ENCODE peak calls at places on chromosomes 4 and X, in ten cellular contexts. N is gastrocnemius medialis, K is brain microvascular endothelial cell, L is breast epithelium, P is ovary, V is left ventricle myocardium inferior, D is IMR-90, G is Panc1, O is fibroblast of lung, S is transverse colon. C is an unnamed sample.

GRCh38 chr4:1309261-1310010 is 19.7 kb downstream of the MAEA start:
- DNase-seq in N (peak; percentile 67), K (peak; percentile 89), L (peak; percentile 76), P (peak; percentile 95), V (peak; percentile 86), D (peak; percentile 94), G (no peak), O (peak; percentile 94), S (peak; percentile 79), C (peak; percentile 85)

GRCh38 chr4:36917413-36917812 is 327.1 kb upstream of the NWD2 start:
- DNase-seq in N (no peak), K (no peak), L (no peak), P (no peak), V (no peak), D (no peak), G (no peak), O (no peak), S (no peak), C (no peak)

GRCh38 chr4:76238701-76239100 is 12.8 kb upstream of the FAM47E start:
- DNase-seq in N (no peak), K (no peak), L (no peak), P (no peak), V (no peak), D (no peak), G (no peak), O (no peak), S (no peak), C (no peak)

GRCh38 chr4:84582302-84582987 is 482 bp upstream of the CDS1 start:
- DNase-seq in N (peak; percentile 38), K (peak; percentile 53), L (peak; percentile 95), P (peak; percentile 97), V (peak; percentile 83), D (peak; percentile 22), G (no peak), O (peak; percentile 64), S (peak; percentile 97), C (no peak)

GRCh38 chr4:124754671-124755070 is 42.1 kb upstream of the ANKRD50 start:
- DNase-seq in N (no peak), K (no peak), L (no peak), P (no peak), V (no peak), D (peak; percentile 70), G (peak; percentile 28), O (no peak), S (no peak), C (no peak)

GRCh38 chr4:90198086-90198847 is 71.1 kb downstream of the CCSER1 start:
- DNase-seq in N (no peak), K (no peak), L (no peak), P (no peak), V (no peak), D (no peak), G (no peak), O (peak; percentile 1), S (no peak), C (no peak)

GRCh38 chr4:22488136-22488535 is 27.7 kb downstream of the ADGRA3 start:
- DNase-seq in N (no peak), K (no peak), L (no peak), P (no peak), V (no peak), D (no peak), G (no peak), O (no peak), S (no peak), C (no peak)

GRCh38 chr4:1137063-1137771 is 23.9 kb upstream of the RNF212 start:
- DNase-seq in N (no peak), K (no peak), L (no peak), P (no peak), V (no peak), D (no peak), G (no peak), O (no peak), S (no peak), C (no peak)

GRCh38 chrX:137748827-137749226 is 182.9 kb downstream of the ZIC3 start:
- DNase-seq in N (no peak), K (no peak), L (no peak), P (no peak), V (no peak), D (no peak), G (no peak), O (no peak), S (no peak), C (no peak)

GRCh38 chr4:181465826-181466225 is 777.4 kb upstream of the TENM3 start:
- DNase-seq in N (no peak), K (no peak), L (no peak), P (no peak), V (no peak), D (no peak), G (no peak), O (no peak), S (no peak), C (no peak)

GRCh38 chr4:13888112-13888511 is 260.6 kb upstream of the BOD1L1 start:
- DNase-seq in N (no peak), K (peak; percentile 83), L (no peak), P (no peak), V (no peak), D (peak; percentile 93), G (no peak), O (peak; percentile 93), S (no peak), C (peak; percentile 85)

GRCh38 chrX:9940397-9940796 is 26.8 kb upstream of the CLDN34 start:
- DNase-seq in N (no peak), K (peak; percentile 55), L (no peak), P (no peak), V (no peak), D (peak; percentile 82), G (no peak), O (peak; percentile 94), S (no peak), C (peak; percentile 13)

GRCh38 chr4:110475881-110476818 is at the start of gene ENPEP:
- DNase-seq in N (peak; percentile 27), K (peak; percentile 24), L (no peak), P (no peak), V (peak; percentile 46), D (peak; percentile 36), G (no peak), O (peak; percentile 7), S (peak; percentile 18), C (no peak)

GRCh38 chr4:74308215-74308614 is at the start of gene EPGN:
- DNase-seq in N (no peak), K (no peak), L (no peak), P (no peak), V (no peak), D (no peak), G (no peak), O (peak; percentile 7), S (no peak), C (no peak)

GRCh38 chr4:2359591-2360390 is 58.7 kb downstream of the ZFYVE28 start:
- DNase-seq in N (no peak), K (no peak), L (peak; percentile 35), P (no peak), V (no peak), D (no peak), G (no peak), O (no peak), S (no peak), C (no peak)

GRCh38 chr4:168803727-168804126 is 206.3 kb downstream of the CBR4 start:
- DNase-seq in N (no peak), K (peak; percentile 82), L (no peak), P (no peak), V (no peak), D (peak; percentile 88), G (no peak), O (peak; percentile 95), S (no peak), C (no peak)

GRCh38 chrX:54288989-54289388 is 68.9 kb downstream of the WNK3 start:
- DNase-seq in N (no peak), K (no peak), L (no peak), P (no peak), V (no peak), D (no peak), G (no peak), O (no peak), S (no peak), C (no peak)

DNA sequence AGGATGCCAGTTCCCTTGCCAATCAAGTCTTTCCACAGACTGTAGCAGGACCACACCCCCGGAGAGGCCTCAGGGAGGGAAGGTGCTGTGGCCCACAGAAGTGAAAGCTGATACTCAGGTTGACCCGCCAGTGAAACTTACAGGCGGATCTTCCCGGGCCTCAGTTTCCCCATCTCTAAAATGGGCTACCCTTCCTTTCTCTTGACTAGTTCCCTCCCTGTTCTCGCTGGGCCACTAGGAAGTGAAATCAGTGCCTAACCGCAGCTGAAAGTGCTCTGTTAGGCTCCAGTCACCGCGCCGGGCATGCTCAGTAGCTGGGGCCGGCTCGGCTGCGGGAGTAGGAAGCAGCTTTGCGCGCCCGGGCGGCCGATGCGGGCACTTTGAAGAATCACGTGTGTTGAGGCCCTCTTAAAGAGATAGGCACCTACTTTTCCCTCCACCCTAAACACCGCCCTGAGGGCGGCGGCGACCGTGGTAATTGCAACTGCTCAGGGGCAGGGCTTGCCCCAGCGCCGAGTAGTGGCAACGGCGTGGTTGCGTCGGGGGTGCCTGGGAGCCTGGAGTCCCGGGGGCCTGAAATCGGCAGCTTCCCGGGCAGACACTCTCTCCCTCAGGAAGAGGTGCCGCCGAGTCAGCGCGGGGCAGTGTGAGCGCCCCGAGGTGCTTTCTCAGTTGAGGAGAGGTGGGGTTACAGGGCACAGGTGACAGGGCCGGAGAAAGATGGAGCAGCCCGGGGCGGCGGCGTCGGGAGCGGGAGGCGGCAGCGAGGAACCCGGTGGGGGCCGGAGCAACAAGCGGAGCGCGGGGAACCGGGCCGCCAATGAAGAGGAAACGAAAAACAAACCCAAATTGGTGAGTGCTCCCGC is at the start of gene DIAPH2:
- DNase-seq in N (peak; percentile 64), K (peak; percentile 78), L (peak; percentile 53), P (peak; percentile 81), V (peak; percentile 71), D (peak; percentile 75), G (peak; percentile 38), O (peak; percentile 80), S (peak; percentile 87), C (peak; percentile 19)
- H3K4me3 ChIP-seq in N (peak within 1 kb of the TSS; percentile 82), K (peak within 1 kb of the TSS; percentile 72), L (peak within 1 kb of the TSS; percentile 71), P (peak within 1 kb of the TSS; percentile 62), V (peak within 1 kb of the TSS; percentile 82), D (peak within 1 kb of the TSS; percentile 70), G (peak within 1 kb of the TSS; percentile 76), O (peak within 1 kb of the TSS; percentile 73), S (peak within 1 kb of the TSS; percentile 83), C (peak within 1 kb of the TSS; percentile 72)

GRCh38 chrX:153517941-153518834 is 746 bp downstream of the ATP2B3 start:
- DNase-seq in N (no peak), K (no peak), L (no peak), P (no peak), V (no peak), D (no peak), G (no peak), O (no peak), S (no peak), C (no peak)
- H3K27me3 ChIP-seq in N (peaks cover 33% of the 10 kb centered on the region), K (peaks cover 13% of the 10 kb centered on the region), L (peaks cover 86% of the 10 kb centered on the region), P (no peaks in the 10 kb centered on the region), V (peaks cover 65% of the 10 kb centered on the region), D (peaks cover 27% of the 10 kb centered on the region), G (no peaks in the 10 kb centered on the region), O (peaks cover 7% of the 10 kb centered on the region), S (peaks cover 38% of the 10 kb centered on the region), C (peaks cover 8% of the 10 kb centered on the region)

GRCh38 chr4:174282836-174283506 is 496 bp downstream of the FBXO8 start:
- DNase-seq in N (peak; percentile 88), K (peak; percentile 94), L (peak; percentile 66), P (peak; percentile 73), V (peak; percentile 69), D (peak; percentile 94), G (peak; percentile 78), O (peak; percentile 95), S (peak; percentile 84), C (peak; percentile 77)
- H3K4me3 ChIP-seq in N (peak overlapping the region; percentile 91), K (peak overlapping the region; percentile 93), L (peak overlapping the region; percentile 79), P (peak overlapping the region; percentile 90), V (peak overlapping the region; percentile 91), D (peak overlapping the region; percentile 60), G (peak overlapping the region; percentile 96), O (peak overlapping the region; percentile 94), S (peak overlapping the region; percentile 79), C (peak overlapping the region; percentile 87)

GRCh38 chr4:8877780-8878040 is 6.1 kb upstream of the HMX1 start:
- DNase-seq in N (no peak), K (no peak), L (no peak), P (no peak), V (no peak), D (no peak), G (no peak), O (no peak), S (no peak), C (no peak)
- H3K27me3 ChIP-seq in N (peaks cover 52% of the 10 kb centered on the region), K (peaks cover 47% of the 10 kb centered on the region), L (peaks cover 76% of the 10 kb centered on the region), P (no peaks in the 10 kb centered on the region), V (peaks cover 97% of the 10 kb centered on the region), D (peaks cover 55% of the 10 kb centered on the region), G (no peaks in the 10 kb centered on the region), O (peaks cover 21% of the 10 kb centered on the region), S (peaks cover 77% of the 10 kb centered on the region), C (peaks cover 25% of the 10 kb centered on the region)